ENCODE peak calls at places on chromosomes 1 and 21, in nine cellular contexts. U is IMR-90, Q is body of pancreas, D is breast epithelium, E is uterus, Y is transverse colon, K is prostate gland, V is stomach, G is right lobe of liver. O is an unnamed sample. For H3K4me1, the result is how much of the 10 kb centered on the place peaks cover.

GRCh38 chr1:87953732-87954344 is 625.2 kb downstream of the LMO4 start:
- DNase-seq in U (peak), Q (peak), D (peak), E (peak), Y (peak), K (peak), V (peak), G (no peak), O (peak)

GRCh38 chr1:100921110-100921706 is 25.3 kb downstream of the SLC30A7 start:
- DNase-seq in U (peak), Q (no peak), D (no peak), E (no peak), Y (no peak), K (peak), V (no peak), G (no peak), O (no peak)

GRCh38 chr1:90707363-90707710 is 9.8 kb downstream of the BARHL2 start:
- DNase-seq in U (peak), Q (peak), D (peak), E (no peak), Y (peak), K (no peak), V (peak), G (no peak), O (no peak)

GRCh38 chr1:47444578-47445465 is 7.0 kb downstream of the FOXD2 start:
- DNase-seq in U (peak), Q (no peak), D (no peak), E (no peak), Y (peak), K (no peak), V (no peak), G (no peak), O (no peak)

GRCh38 chr1:58885998-58886397 is 102.2 kb upstream of the JUN start:
- DNase-seq in U (no peak), Q (peak), D (no peak), E (no peak), Y (no peak), K (peak), V (peak), G (no peak), O (no peak)

GRCh38 chr1:94806451-94806861 is 13.7 kb upstream of the SLC44A3 start:
- DNase-seq in U (peak), Q (no peak), D (no peak), E (no peak), Y (no peak), K (no peak), V (no peak), G (no peak), O (no peak)

GRCh38 chr1:168360151-168360550 is 79.5 kb downstream of the TBX19 start:
- DNase-seq in U (no peak), Q (no peak), D (no peak), E (no peak), Y (no peak), K (no peak), V (no peak), G (no peak), O (no peak)

GRCh38 chr1:206734499-206735142 is 36.0 kb upstream of the IL19 start:
- DNase-seq in U (peak), Q (peak), D (no peak), E (no peak), Y (peak), K (no peak), V (peak), G (no peak), O (no peak)

GRCh38 chr1:109805486-109806180 is 41.9 kb upstream of the EPS8L3 start:
- DNase-seq in U (no peak), Q (no peak), D (peak), E (no peak), Y (peak), K (no peak), V (peak), G (no peak), O (peak)

GRCh38 chr1:180236698-180237509 is 6.8 kb downstream of the LHX4 start:
- DNase-seq in U (no peak), Q (no peak), D (no peak), E (no peak), Y (no peak), K (no peak), V (no peak), G (no peak), O (no peak)

GRCh38 chr1:219629481-219629880 is 16.6 kb upstream of the ZC3H11B start:
- DNase-seq in U (no peak), Q (no peak), D (no peak), E (no peak), Y (no peak), K (no peak), V (no peak), G (no peak), O (no peak)

GRCh38 chr1:177571485-177572076 is 398.3 kb downstream of the SEC16B start:
- DNase-seq in U (no peak), Q (peak), D (no peak), E (no peak), Y (no peak), K (no peak), V (peak), G (no peak), O (no peak)

GRCh38 chr1:223556414-223557124 is 108.9 kb downstream of the CAPN8 start:
- DNase-seq in U (peak), Q (peak), D (no peak), E (no peak), Y (peak), K (no peak), V (peak), G (peak), O (no peak)

GRCh38 chr1:94191216-94191615 is 46.2 kb downstream of the ARHGAP29 start:
- DNase-seq in U (no peak), Q (no peak), D (no peak), E (no peak), Y (no peak), K (no peak), V (no peak), G (no peak), O (no peak)

GRCh38 chr1:220881918-220882891 is 3.0 kb downstream of the HLX start:
- DNase-seq in U (peak), Q (peak), D (no peak), E (peak), Y (peak), K (no peak), V (no peak), G (peak), O (no peak)

GRCh38 chr1:10940451-10940804 is 72.0 kb upstream of the TARDBP start:
- DNase-seq in U (no peak), Q (no peak), D (no peak), E (no peak), Y (no peak), K (no peak), V (no peak), G (no peak), O (no peak)

GRCh38 chr1:39545531-39545930 is 31.1 kb downstream of the PABPC4 start:
- DNase-seq in U (no peak), Q (no peak), D (no peak), E (no peak), Y (no peak), K (no peak), V (no peak), G (no peak), O (no peak)

GRCh38 chr21:27498025-27498424 is 531.1 kb upstream of the ADAMTS5 start:
- DNase-seq in U (peak), Q (no peak), D (no peak), E (no peak), Y (no peak), K (no peak), V (no peak), G (no peak), O (no peak)

GRCh38 chr1:25991937-25992688 is 5.8 kb downstream of the PAFAH2 start:
- DNase-seq in U (peak), Q (no peak), D (no peak), E (no peak), Y (no peak), K (no peak), V (no peak), G (no peak), O (no peak)

GRCh38 chr1:206521002-206521585 is 13.8 kb downstream of the RASSF5 start:
- DNase-seq in U (no peak), Q (peak), D (no peak), E (no peak), Y (no peak), K (peak), V (peak), G (no peak), O (peak)

GRCh38 chr1:192104852-192105251 is 53.4 kb upstream of the RGS18 start:
- DNase-seq in U (peak), Q (no peak), D (no peak), E (no peak), Y (no peak), K (no peak), V (no peak), G (no peak), O (no peak)

GRCh38 chr1:3062616-3063378 is 6.2 kb upstream of the PRDM16 start:
- DNase-seq in U (no peak), Q (no peak), D (peak), E (no peak), Y (no peak), K (no peak), V (peak), G (no peak), O (no peak)

GRCh38 chr1:14835725-14836124 is 237.2 kb downstream of the KAZN start:
- DNase-seq in U (peak), Q (no peak), D (no peak), E (no peak), Y (no peak), K (no peak), V (no peak), G (no peak), O (no peak)

GRCh38 chr1:5297878-5298239 is 643.5 kb downstream of the AJAP1 start:
- DNase-seq in U (no peak), Q (no peak), D (no peak), E (no peak), Y (no peak), K (no peak), V (no peak), G (no peak), O (no peak)

GRCh38 chr1:63797056-63797726 is 23.4 kb downstream of the ROR1 start:
- DNase-seq in U (no peak), Q (no peak), D (no peak), E (no peak), Y (no peak), K (no peak), V (no peak), G (no peak), O (no peak)

GRCh38 chr1:145858238-145858936 is 494 bp downstream of the PIAS3 start:
- DNase-seq in U (peak), Q (peak), D (peak), E (peak), Y (peak), K (peak), V (peak), G (peak), O (peak)

GRCh38 chr1:166129006-166129405 is 37.8 kb downstream of the FAM78B start:
- DNase-seq in U (no peak), Q (no peak), D (no peak), E (no peak), Y (no peak), K (no peak), V (no peak), G (no peak), O (no peak)

GRCh38 chr21:28337319-28337718 is 655.4 kb downstream of the LTN1 start:
- DNase-seq in U (peak), Q (no peak), D (no peak), E (no peak), Y (no peak), K (no peak), V (no peak), G (no peak), O (no peak)

GRCh38 chr1:180310095-180310494 is 80.0 kb downstream of the LHX4 start:
- DNase-seq in U (peak), Q (no peak), D (no peak), E (no peak), Y (no peak), K (no peak), V (no peak), G (no peak), O (no peak)

GRCh38 chr1:232450626-232451025 is 179.3 kb downstream of the SIPA1L2 start:
- DNase-seq in U (peak), Q (no peak), D (no peak), E (no peak), Y (no peak), K (no peak), V (no peak), G (no peak), O (no peak)

GRCh38 chr1:30256911-30257310 is 466.5 kb downstream of the MATN1 start:
- DNase-seq in U (no peak), Q (no peak), D (no peak), E (no peak), Y (no peak), K (no peak), V (no peak), G (no peak), O (no peak)
- H3K4me1 ChIP-seq in U (under half), Q (under half), D (under half), E (under half), Y (under half), K (under half), V (under half), G (under half), O (under half)

DNA sequence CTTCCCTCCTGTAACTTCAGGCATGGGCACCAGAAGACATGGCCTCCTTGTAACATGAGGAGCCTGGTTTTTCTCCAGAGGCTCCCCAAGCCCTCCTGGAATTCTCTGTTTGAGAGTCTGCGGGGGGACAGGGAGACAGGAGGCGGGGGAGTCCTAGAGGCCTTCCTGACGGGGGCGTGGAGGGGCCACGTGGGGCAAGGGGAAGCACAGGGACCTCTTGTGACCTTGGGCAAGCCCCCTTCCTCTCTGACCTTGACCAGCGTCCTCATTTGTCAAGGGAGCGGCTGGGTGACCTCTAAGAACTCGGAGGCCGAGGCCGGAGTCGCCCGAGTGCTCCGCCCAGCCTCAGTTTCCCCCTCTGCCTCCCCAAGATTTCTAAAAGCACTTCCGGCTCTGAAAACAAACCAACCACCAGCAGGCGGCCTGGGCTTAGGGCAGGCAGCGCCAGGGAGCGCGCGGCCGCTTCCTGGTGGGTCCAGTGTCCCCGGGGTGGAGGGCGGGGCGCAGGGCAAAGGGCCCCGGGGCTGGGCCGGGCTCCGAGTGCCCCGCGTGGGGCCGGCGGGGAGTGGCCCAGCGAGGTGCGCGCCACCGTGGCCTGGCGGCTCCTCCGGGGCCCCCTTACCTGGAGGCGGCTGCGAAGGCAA is 361 bp downstream of the TMCO4 start:
- DNase-seq in U (peak), Q (peak), D (peak), E (peak), Y (peak), K (peak), V (peak), G (peak), O (peak)
- TF ChIP-seq POLR2A in U (no peak), Q (peak), D (no peak), E (peak), Y (peak), K (peak), V (no peak), G (peak), O (no peak)

DNA sequence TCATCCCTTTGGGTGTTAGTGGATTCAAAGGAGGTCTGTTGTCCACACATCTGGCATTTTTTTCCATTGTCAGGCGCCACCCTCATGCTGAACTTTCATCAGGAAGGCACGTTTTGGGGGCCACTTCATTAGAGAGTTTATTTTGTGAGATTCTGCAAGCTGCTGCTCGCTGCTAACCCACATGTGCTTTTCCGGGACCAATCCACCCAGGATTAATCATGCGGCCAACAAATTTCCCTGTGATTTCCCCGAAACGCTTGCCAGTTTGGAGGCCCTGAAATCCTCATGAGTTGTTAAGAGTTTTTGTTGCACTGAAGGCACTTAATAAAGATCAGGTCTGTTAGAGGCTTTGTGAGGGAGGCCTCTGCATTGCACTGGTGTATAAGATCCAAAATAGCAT is 2.4 kb downstream of the PDPN start:
- DNase-seq in U (no peak), Q (no peak), D (no peak), E (no peak), Y (no peak), K (no peak), V (no peak), G (no peak), O (no peak)
- H3K27ac ChIP-seq in U (no peak), Q (no peak), D (peak), E (peak), Y (peak), K (peak), V (no peak), G (no peak), O (no peak)

GRCh38 chr1:36585760-36586072 is 103.0 kb upstream of the CSF3R start:
- DNase-seq in U (no peak), Q (no peak), D (no peak), E (no peak), Y (no peak), K (no peak), V (no peak), G (no peak), O (no peak)

GRCh38 chr1:36583980-36584805 is 101.5 kb upstream of the CSF3R start:
- DNase-seq in U (no peak), Q (no peak), D (no peak), E (no peak), Y (no peak), K (no peak), V (no peak), G (no peak), O (no peak)

GRCh38 chr1:36589006-36589405 is 106.3 kb upstream of the CSF3R start:
- DNase-seq in U (no peak), Q (no peak), D (no peak), E (no peak), Y (no peak), K (no peak), V (no peak), G (no peak), O (no peak)

GRCh38 chr1:36584874-36585759 is 102.4 kb upstream of the CSF3R start:
- DNase-seq in U (no peak), Q (no peak), D (no peak), E (no peak), Y (no peak), K (no peak), V (no peak), G (no peak), O (no peak)

DNA sequence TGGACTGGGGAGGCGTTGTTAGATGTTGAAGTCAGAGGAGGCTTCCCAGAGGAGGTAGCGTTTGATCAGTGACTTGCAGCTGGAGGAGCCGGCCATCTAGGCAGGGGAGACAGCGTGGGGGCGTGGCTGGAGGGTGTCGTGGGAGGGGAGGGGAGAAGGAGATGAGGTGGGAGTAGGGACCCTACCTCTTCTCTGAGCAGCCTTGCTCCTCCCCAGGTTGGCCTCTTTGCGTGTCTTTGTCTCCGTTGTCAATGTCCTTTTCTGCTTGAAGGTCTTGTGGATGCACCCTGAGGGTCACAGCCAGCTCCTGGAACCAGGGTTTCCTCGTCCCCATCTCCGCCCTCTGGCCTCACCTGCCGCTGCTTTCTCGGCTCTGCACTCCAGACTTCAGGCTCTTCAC is 103.4 kb upstream of the CSF3R start:
- DNase-seq in U (no peak), Q (no peak), D (no peak), E (no peak), Y (no peak), K (no peak), V (no peak), G (no peak), O (no peak)
- H3K4me1 ChIP-seq in U (under half), Q (under half), D (under half), E (under half), Y (under half), K (under half), V (under half), G (under half), O (under half)

DNA sequence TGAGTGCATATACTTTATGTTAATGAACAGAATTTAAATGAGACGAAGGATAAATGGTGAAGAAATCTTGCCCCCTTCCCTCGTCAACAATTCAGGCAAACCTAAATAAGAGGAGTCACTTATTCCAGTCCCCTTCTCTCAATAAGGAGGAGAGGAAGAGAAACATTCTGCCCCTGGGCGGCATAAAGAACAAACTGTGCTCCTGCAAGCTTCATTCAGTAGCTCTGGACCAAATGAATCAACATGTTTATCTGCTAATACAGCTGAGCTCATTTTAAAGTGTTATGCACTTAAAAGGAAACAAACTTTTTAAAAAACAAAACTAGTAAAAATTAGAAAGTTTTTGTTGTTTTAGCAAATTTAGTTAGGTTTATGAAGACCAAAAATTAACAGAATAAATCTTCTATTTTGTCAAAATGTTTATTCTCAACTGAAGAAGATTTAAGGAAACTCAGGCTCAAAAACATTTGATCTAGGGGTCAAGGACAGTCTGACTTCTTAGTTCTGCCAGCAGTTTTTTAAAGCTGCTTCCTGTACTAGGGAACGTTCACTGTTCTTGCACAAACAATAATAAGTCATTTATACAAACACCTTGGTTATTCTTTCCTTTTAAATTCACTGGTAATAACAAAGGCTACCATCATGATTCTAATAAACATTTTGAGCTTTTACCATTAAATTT is 58.3 kb downstream of the AKT3 start:
- DNase-seq in U (no peak), Q (peak), D (no peak), E (peak), Y (peak), K (peak), V (no peak), G (no peak), O (no peak)
- TF ChIP-seq POLR2A in U (no peak), Q (no peak), D (no peak), E (no peak), Y (no peak), K (no peak), V (no peak), G (no peak), O (no peak)

DNA sequence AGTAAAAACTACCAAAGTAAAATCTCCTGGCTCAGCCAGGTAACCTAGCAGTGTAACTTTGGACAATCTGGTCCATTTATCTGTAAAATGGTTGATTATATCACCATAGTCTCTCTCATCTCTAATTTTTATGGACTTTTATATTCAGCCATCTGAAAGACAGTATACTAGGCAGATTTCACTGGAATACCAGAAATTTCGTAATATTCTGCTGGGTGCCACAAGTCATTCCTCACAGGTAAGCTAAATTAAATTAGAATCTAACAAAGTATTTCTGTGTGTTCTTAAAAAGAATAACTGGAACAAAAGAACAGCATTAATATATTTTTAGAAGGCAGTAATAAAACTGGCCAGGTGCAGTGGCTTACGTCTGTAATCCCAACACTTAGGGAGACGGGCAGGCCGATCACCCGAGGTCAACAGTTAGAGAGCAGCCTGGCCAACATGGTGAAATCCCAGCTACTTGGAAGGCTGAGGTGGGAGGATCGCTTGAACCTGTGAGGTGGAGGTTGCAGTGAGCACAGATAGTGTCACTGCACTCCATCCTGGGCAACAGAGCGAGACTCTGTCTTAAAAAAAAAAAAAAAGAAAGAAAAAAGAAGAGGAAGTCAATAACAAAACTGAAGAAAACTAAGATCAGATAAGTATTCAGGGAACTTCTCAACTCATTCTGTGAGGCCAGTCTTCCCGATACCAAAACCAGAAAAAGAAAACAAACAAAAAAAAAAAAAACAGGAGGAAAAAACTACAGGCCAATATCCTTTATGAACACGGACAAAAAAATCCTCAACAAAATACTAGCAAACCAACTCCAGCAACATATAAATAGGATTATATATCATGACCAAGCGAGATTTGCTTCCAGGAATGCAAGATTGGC is 35.9 kb downstream of the PIK3R3 start:
- DNase-seq in U (no peak), Q (no peak), D (no peak), E (no peak), Y (no peak), K (no peak), V (no peak), G (no peak), O (no peak)
- H3K27ac ChIP-seq in U (no peak), Q (no peak), D (no peak), E (no peak), Y (no peak), K (no peak), V (no peak), G (no peak), O (no peak)

O was measured in heart left ventricle.